ENCODE peak calls at places on chromosomes 11 and 22, in five cellular contexts. B is lower lobe of right lung, F is Peyer's patch, C is spleen, J is caudate nucleus. P is an unnamed sample.

GRCh38 chr22:46967445-46968358 is 205.3 kb downstream of the TBC1D22A start:
- DNase-seq in B (no peak), F (no peak), C (no peak), J (no peak), P (no peak)

GRCh38 chr22:41094036-41094435 is 1.6 kb downstream of the EP300 start:
- DNase-seq in B (no peak), F (no peak), C (no peak), J (no peak), P (no peak)

GRCh38 chr22:29030618-29031235 is 30.9 kb downstream of the C22orf31 start:
- DNase-seq in B (peak; percentile 83), F (no peak), C (peak; percentile 80), J (no peak), P (peak; percentile 74)

GRCh38 chr22:35844886-35845285 is 127.2 kb downstream of the APOL5 start:
- DNase-seq in B (no peak), F (no peak), C (no peak), J (no peak), P (no peak)

GRCh38 chr22:24776525-24776924 is 2.0 kb upstream of the PIWIL3 start:
- DNase-seq in B (no peak), F (no peak), C (no peak), J (no peak), P (no peak)

GRCh38 chr22:26835929-26836528 is 178.6 kb downstream of the MIAT start:
- DNase-seq in B (no peak), F (peak; percentile 17), C (no peak), J (peak; percentile 0), P (peak; percentile 5)

GRCh38 chr11:35139883-35140282 is 912 bp downstream of the CD44 start:
- DNase-seq in B (no peak), F (no peak), C (no peak), J (no peak), P (no peak)

GRCh38 chr11:9601041-9601875 is 27.8 kb downstream of the WEE1 start:
- DNase-seq in B (no peak), F (peak; percentile 83), C (peak; percentile 75), J (no peak), P (no peak)

GRCh38 chr11:75461136-75461535 is 28.1 kb upstream of the KLHL35 start:
- DNase-seq in B (peak; percentile 20), F (no peak), C (peak; percentile 33), J (no peak), P (no peak)

GRCh38 chr11:72719144-72719543 is 33.1 kb downstream of the ARAP1 start:
- DNase-seq in B (peak; percentile 46), F (no peak), C (no peak), J (no peak), P (no peak)

GRCh38 chr11:68014157-68014965 is 4.2 kb downstream of the ALDH3B1 start:
- DNase-seq in B (peak; percentile 92), F (no peak), C (no peak), J (no peak), P (no peak)

GRCh38 chr11:119691701-119692546 is 37.1 kb downstream of the NECTIN1 start:
- DNase-seq in B (no peak), F (no peak), C (no peak), J (no peak), P (no peak)

GRCh38 chr11:114738954-114739353 is 60.6 kb downstream of the NXPE2 start:
- DNase-seq in B (no peak), F (no peak), C (no peak), J (no peak), P (no peak)

GRCh38 chr11:86637976-86638375 is 34.4 kb downstream of the ME3 start:
- DNase-seq in B (no peak), F (no peak), C (no peak), J (no peak), P (no peak)

GRCh38 chr11:57646756-57647303 is 2.9 kb downstream of the YPEL4 start:
- DNase-seq in B (no peak), F (no peak), C (no peak), J (no peak), P (no peak)

GRCh38 chr11:38646382-38646781 is 2048.3 kb upstream of the RAG2 start:
- DNase-seq in B (no peak), F (no peak), C (no peak), J (no peak), P (no peak)

GRCh38 chr11:3104961-3105790 is 48.0 kb upstream of the CARS1 start:
- DNase-seq in B (peak; percentile 37), F (no peak), C (no peak), J (no peak), P (no peak)

GRCh38 chr11:114162719-114163123 is 103.2 kb downstream of the ZBTB16 start:
- DNase-seq in B (peak; percentile 76), F (peak; percentile 44), C (no peak), J (peak; percentile 70), P (peak; percentile 90)

GRCh38 chr11:44727373-44728084 is 767 bp downstream of the TSPAN18 start:
- DNase-seq in B (peak; percentile 83), F (peak; percentile 73), C (peak; percentile 94), J (peak; percentile 44), P (peak; percentile 71)
- H3K27ac ChIP-seq in B (peak overlapping the region; percentile 68), F (peak overlapping the region; percentile 71), C (peak overlapping the region; percentile 62), J (no peak overlapping the region), P (no peak overlapping the region)

DNA sequence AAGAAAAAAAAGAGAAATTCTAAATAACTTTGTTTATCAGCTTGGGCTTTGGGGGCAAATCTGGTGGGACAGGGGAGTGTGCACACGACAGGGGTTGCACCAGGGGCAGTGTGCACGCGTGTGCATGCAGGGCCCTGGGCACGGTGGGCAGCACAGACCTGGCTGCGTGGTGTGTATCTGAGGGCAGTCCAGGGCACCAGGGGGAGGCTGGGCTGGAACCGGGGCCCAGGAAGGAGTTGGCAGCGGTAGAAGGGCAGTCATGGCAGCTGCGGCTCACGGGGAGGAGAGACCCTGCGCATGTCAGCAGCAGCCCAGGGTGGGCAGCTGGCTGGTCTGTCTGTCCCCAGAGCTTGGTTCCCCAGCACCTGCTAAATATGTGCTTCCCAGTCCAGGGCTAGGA is 4.3 kb downstream of the KRTAP5-5 start:
- DNase-seq in B (no peak), F (no peak), C (no peak), J (no peak), P (no peak)
- H3K27ac ChIP-seq in B (no peak overlapping the region), F (no peak overlapping the region), C (no peak overlapping the region), J (no peak overlapping the region), P (no peak overlapping the region)

GRCh38 chr22:37625737-37626136 is 13.7 kb upstream of the SH3BP1 start:
- DNase-seq in B (no peak), F (no peak), C (no peak), J (no peak), P (no peak)

GRCh38 chr22:37627091-37627490 is 12.4 kb upstream of the SH3BP1 start:
- DNase-seq in B (no peak), F (no peak), C (no peak), J (no peak), P (no peak)

GRCh38 chr22:37624876-37625275 is 14.6 kb upstream of the SH3BP1 start:
- DNase-seq in B (no peak), F (no peak), C (no peak), J (no peak), P (no peak)

GRCh38 chr22:37626556-37627075 is 12.9 kb upstream of the SH3BP1 start:
- DNase-seq in B (no peak), F (no peak), C (no peak), J (no peak), P (no peak)

DNA sequence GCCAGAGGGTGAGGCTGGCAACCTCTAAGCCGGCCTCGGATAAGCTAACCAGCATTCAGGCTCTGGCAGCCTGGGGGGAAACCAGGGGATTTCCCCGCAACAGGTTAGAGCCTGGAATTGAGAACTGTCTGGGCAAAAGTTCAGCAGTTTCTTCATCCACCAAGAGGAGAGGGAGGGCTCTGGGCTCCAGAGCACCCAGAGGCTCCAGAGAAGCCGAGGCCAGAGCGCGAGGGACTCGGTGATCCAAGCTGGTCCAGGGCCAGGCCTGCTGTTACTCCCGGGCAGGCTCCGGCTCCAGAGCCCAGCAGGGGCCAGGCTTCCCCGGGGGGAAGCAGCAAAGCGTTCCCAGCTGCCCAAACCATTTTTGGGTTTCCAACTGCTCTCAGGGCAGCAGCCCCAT is 13.3 kb upstream of the SH3BP1 start:
- DNase-seq in B (peak; percentile 76), F (no peak), C (peak; percentile 76), J (no peak), P (no peak)
- H3K27ac ChIP-seq in B (peak overlapping the region; percentile 62), F (peak overlapping the region; percentile 80), C (peak overlapping the region; percentile 85), J (peak overlapping the region; percentile 58), P (peak overlapping the region; percentile 49)

DNA sequence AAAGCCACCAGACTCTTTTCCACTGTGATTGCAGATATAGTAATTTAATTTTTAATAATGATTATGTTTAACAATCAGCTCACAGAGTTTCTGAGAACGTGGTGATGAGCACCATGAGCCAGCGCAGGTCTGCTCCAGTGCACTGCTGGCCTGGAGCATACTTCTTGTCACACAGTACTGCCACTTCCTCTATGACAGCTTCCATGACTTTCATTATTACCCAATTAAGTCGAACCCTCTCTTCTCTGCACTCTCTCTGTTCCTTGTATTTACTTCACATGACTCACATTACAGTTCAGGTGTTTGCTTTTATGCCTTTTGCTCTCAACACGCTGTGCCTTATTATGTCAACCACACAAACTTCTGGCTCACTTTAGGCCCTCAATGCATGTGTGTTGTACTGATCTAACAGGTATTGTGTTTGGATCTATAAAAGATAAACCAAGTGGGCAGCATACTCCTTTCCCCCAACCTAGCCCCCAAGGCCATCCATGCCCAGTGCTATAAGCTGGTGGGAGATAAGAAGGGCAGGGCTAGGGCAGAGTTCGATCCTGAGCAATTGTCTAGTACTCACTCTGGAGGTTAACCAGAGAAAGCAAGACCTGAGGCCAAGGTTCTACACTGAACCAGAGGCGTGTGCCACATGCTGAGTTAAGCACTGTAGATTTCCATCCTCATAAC is 356.4 kb downstream of the INSC start:
- DNase-seq in B (no peak), F (no peak), C (no peak), J (no peak), P (no peak)
- H3K27ac ChIP-seq in B (no peak overlapping the region), F (no peak overlapping the region), C (no peak overlapping the region), J (no peak overlapping the region), P (no peak overlapping the region)